ENCODE peak calls at places on chromosome 1, in four cellular contexts. R, B, S and T are unnamed samples. For H3K4me1 and H3K36me3, the result is how much of the 10 kb centered on the place peaks cover.

GRCh38 chr1:203122159-203122558 is 5.4 kb upstream of the ADORA1 start:
- DNase-seq in R (no peak), B (no peak), S (no peak), T (no peak)

GRCh38 chr1:26363549-26364448 is 8.8 kb downstream of the ZNF683 start:
- DNase-seq in R (peak), B (peak), S (peak), T (peak)

GRCh38 chr1:187185389-187185788 is 356.6 kb downstream of the PLA2G4A start:
- DNase-seq in R (no peak), B (no peak), S (no peak), T (no peak)

GRCh38 chr1:34858901-34859441 is 578 bp downstream of the SMIM12 start:
- DNase-seq in R (peak), B (peak), S (peak), T (peak)

GRCh38 chr1:8926707-8927694 is 18.7 kb upstream of the CA6 start:
- DNase-seq in R (no peak), B (peak), S (no peak), T (no peak)

GRCh38 chr1:11176081-11176706 is 13.0 kb upstream of the ANGPTL7 start:
- DNase-seq in R (no peak), B (no peak), S (no peak), T (peak)

GRCh38 chr1:36151845-36152203 is 2.5 kb upstream of the TRAPPC3 start:
- DNase-seq in R (no peak), B (peak), S (no peak), T (no peak)

GRCh38 chr1:216686860-216687545 is 36.2 kb downstream of the ESRRG start:
- DNase-seq in R (peak), B (no peak), S (no peak), T (no peak)

GRCh38 chr1:2867861-2868260 is 66.4 kb upstream of the TTC34 start:
- DNase-seq in R (no peak), B (no peak), S (no peak), T (no peak)

DNA sequence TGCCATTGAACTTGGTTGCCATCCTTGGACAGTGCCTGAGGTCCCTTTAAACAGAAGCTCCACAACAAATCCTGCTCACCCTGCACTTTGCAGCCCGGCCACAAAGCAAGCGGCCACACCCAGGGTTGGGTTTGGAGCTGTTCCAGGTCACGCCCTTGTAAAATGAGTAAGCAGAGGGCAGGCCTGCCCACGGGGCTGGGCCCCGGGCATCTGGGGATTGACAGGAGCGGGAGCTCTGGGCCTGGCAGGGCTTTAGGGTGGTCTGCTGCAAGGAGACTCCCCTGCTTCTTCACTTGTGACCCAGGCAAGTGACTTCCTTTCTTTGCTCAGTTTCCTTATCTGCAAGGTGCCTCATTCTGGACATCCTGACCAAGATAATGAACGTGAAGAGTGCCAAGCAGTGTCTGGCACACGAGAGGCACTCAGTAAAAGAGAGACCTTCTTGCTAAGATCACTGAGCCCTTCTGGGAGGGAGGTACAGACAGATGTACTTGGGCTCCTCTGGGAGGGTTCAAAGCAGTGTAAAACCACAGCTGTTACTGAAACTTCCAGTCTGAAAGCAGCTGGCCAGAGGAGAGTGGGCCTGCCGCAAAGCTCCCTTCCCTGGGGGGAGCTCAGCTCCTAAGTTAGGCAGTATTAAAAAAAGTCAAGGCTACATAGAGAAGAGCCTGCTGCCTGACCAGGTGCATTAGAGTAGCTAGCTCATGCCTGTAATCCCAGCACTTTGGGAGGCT is 2.6 kb downstream of the E2F2 start:
- DNase-seq in R (peak), B (peak), S (no peak), T (peak)
- H3K4me1 ChIP-seq in R (under half), B (half or more), S (under half), T (half or more)

DNA sequence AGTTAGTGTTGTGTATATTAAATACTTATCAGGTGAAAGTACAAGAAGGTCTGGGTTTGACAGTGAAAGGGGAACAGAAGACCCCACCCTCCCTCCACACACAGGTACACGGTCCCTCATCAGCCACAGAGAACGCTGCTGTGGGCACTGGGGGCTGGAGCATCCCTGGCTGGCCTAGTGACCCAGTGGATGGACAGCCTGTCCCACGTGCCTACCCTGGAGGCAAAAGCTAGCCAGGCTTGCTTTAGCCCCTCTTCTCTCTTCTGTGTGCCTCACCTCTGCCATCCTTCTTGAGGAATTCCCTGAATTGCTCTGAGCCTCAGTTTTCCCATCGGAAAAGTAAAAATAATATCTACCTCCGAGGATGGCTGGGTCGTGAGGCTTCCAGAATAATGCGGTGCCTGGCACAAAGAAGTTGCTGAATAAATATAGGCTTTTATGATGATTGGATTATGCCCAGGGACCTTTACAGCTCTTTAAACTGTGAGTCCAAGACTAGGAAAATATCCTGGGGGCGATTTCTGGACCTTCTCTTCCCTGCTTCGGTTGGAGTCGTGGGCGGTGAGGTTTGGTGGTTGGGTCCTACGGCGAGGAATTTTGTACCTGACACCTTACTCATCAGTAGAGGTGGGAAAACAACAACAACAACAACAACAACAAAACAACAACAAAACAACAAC is 918 bp downstream of the IFNLR1 start:
- DNase-seq in R (no peak), B (no peak), S (no peak), T (no peak)
- H3K36me3 ChIP-seq in R (under half), B (under half), S (under half), T (under half)

GRCh38 chr1:111731956-111732355 is 7.2 kb downstream of the INKA2 start:
- DNase-seq in R (no peak), B (no peak), S (no peak), T (no peak)
- H3K4me1 ChIP-seq in R (under half), B (under half), S (under half), T (half or more)

DNA sequence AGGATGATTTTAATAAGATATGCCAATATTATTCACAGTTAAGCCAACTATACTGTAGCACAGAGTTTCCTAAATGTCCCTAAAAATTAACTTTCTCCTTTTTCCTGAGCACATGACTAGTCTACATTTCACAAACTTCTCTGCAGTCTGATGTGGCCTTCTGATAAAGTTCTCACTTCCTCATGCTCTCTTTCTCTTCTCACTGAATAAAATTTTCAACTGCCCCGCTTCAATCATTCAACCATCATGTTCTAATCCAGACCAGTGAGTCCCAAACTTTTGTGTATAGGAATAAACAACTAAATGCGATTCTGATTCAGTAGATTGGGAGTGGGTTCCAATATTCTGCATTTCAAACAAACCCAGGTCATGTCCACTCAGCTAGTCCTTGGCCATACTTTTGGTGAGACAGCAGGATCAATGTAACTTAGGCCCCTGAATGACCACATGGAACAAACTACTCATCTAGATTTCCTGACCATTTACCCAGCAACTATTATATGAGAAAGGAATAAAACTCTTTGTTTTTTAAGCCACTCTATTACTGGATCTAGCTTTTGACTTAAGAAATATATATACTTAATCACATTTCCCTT is 20.1 kb downstream of the TUT4 start:
- DNase-seq in R (no peak), B (no peak), S (no peak), T (no peak)
- H3K36me3 ChIP-seq in R (under half), B (under half), S (under half), T (under half)

GRCh38 chr1:248710305-248710900 is 7.8 kb upstream of the OR14I1 start:
- DNase-seq in R (no peak), B (no peak), S (no peak), T (no peak)

DNA sequence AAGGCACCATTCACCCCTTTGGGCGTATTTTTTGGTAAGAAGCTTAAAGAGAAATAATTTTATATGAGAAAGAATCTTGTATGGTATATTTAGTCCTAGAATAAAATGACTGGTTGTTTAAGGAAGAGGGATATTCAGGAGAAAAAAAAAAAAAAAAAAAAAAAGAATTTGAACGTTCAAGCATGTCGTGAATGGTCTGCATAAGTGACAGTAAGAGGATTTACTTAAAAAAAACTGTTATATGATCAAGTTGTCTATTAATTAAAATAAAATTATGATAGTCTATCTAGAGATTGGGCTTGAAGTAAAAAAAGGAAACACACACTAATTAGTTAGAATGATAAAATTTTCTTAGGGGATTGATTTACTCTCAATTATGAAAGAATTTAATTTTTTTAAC is 11.7 kb upstream of the OR14I1 start:
- DNase-seq in R (peak), B (no peak), S (no peak), T (no peak)
- H3K4me1 ChIP-seq in R (under half), B (under half), S (under half), T (under half)

GRCh38 chr1:28560886-28561285 is 8.0 kb downstream of the TRNAU1AP start:
- DNase-seq in R (no peak), B (no peak), S (no peak), T (no peak)

GRCh38 chr1:28565726-28566125 is 12.8 kb downstream of the TRNAU1AP start:
- DNase-seq in R (no peak), B (no peak), S (no peak), T (no peak)

GRCh38 chr1:28564310-28564709 is 11.4 kb downstream of the TRNAU1AP start:
- DNase-seq in R (no peak), B (no peak), S (no peak), T (no peak)

GRCh38 chr1:28566931-28567330 is 14.0 kb downstream of the TRNAU1AP start:
- DNase-seq in R (no peak), B (no peak), S (no peak), T (no peak)

GRCh38 chr1:28565040-28565439 is 12.2 kb downstream of the TRNAU1AP start:
- DNase-seq in R (no peak), B (no peak), S (no peak), T (no peak)
- H3K36me3 ChIP-seq in R (under half), B (under half), S (under half), T (half or more)

GRCh38 chr1:191348328-191348727 is 809.9 kb upstream of the RGS18 start:
- DNase-seq in R (no peak), B (no peak), S (no peak), T (no peak)
- H3K4me1 ChIP-seq in R (under half), B (under half), S (under half), T (under half)

GRCh38 chr1:40746344-40747090 is 37.1 kb upstream of the KCNQ4 start:
- DNase-seq in R (no peak), B (peak), S (no peak), T (no peak)
- H3K36me3 ChIP-seq in R (under half), B (half or more), S (under half), T (under half)

DNA sequence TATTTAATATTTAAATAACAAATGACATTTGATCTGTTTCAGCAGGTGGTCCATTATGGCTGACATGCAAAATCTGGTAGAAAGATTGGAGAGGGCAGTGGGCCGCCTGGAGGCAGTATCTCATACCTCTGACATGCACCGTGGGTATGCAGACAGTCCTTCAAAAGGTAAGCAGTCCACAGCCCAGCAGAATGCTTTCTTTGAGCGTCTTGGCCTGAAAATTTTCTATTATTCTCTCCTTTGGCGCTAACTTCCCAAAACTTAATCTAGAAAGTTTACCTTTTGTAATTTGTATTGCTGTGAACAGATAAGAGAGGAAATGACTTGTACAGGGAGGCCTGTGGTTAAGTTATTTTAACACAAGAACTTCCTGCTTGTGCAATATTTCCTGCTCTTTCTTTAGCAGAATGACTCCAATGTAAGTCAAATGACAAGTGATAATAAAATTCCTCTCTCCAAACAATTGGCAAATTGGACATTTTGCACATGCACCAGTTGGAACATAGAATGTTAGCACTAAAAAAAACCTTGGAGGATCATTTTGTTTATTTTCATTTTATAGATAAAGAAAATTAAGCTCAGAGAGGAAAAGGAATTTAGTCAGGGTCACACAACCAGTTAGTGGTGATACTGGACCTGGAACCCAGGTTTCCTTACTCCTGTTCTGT is 18.9 kb downstream of the CAP1 start:
- DNase-seq in R (peak), B (peak), S (no peak), T (peak)
- H3K4me1 ChIP-seq in R (under half), B (half or more), S (under half), T (under half)

DNA sequence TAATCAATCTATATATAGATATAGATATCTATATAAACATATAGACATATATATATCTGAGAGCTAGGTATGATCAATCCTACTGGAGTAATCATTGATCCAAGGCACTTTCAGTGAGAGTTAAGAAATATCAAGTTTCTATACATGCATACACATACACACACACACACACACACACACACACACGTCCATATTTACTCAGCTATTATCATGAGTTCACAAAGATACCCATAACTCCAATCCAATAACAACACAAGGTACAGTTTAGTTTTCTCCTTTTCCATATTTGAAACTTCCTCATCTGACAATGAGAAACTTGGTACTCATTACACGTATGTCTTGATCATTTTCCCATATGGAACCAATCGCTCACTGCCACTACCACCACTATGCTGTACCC is 27.3 kb upstream of the ZZZ3 start:
- DNase-seq in R (no peak), B (no peak), S (no peak), T (no peak)
- H3K36me3 ChIP-seq in R (under half), B (under half), S (under half), T (under half)